ENCODE peak calls at places on chromosomes 12 and 14, in nine cellular contexts. G is GM04504; V is AML-193; R is stimulated activated CD4-positive, alpha-beta T cell treated with anti-CD3 and anti-CD28 coated beads, TNF-alpha, amount 100 ng/mL, for 24 hours; S is H4; D is HS-27A; K is stimulated activated CD8-positive, alpha-beta memory T cell treated with anti-CD3 and anti-CD28 coated beads, Interleukin-7, amount 100 ng/mL, for 1 hour; P is activated gamma-delta T cell treated with Interleukin-2 at 50 U/mL for 16 hours; B is pulmonary artery endothelial cell. L is an unnamed sample.

GRCh38 chr14:23406244-23406643 is 1.8 kb downstream of the MYH6 start:
- DNase-seq in G (no peak), V (no peak), R (no peak), S (no peak), D (no peak), K (no peak), P (no peak), B (no peak), L (peak; percentile 41)

GRCh38 chr14:103811189-103811588 is 36.2 kb downstream of the PPP1R13B start:
- DNase-seq in G (no peak), V (no peak), R (no peak), S (no peak), D (no peak), K (no peak), P (no peak), B (no peak), L (no peak)

GRCh38 chr14:35355981-35356839 is 48.3 kb downstream of the NFKBIA start:
- DNase-seq in G (no peak), V (no peak), R (peak; percentile 35), S (peak; percentile 2), D (peak; percentile 50), K (no peak), P (no peak), B (no peak), L (no peak)

GRCh38 chr12:56261503-56262230 is 3.5 kb upstream of the ANKRD52 start:
- DNase-seq in G (peak; percentile 75), V (no peak), R (no peak), S (no peak), D (peak; percentile 85), K (no peak), P (no peak), B (no peak), L (peak; percentile 57)

GRCh38 chr12:116939734-116940133 is 29.0 kb downstream of the FBXW8 start:
- DNase-seq in G (no peak), V (no peak), R (no peak), S (no peak), D (no peak), K (no peak), P (no peak), B (no peak), L (no peak)

GRCh38 chr12:44829045-44829444 is 47.1 kb downstream of the NELL2 start:
- DNase-seq in G (no peak), V (no peak), R (no peak), S (no peak), D (no peak), K (no peak), P (no peak), B (no peak), L (no peak)

GRCh38 chr12:59005195-59005961 is 85.1 kb upstream of the LRIG3 start:
- DNase-seq in G (peak; percentile 43), V (no peak), R (no peak), S (no peak), D (no peak), K (no peak), P (no peak), B (no peak), L (no peak)

GRCh38 chr12:122265931-122266771 is at the start of gene VPS33A:
- DNase-seq in G (peak; percentile 96), V (peak; percentile 78), R (peak; percentile 92), S (peak; percentile 97), D (peak; percentile 92), K (peak; percentile 83), P (peak; percentile 90), B (peak; percentile 93), L (peak; percentile 97)

GRCh38 chr14:22489957-22490950 is 98.8 kb downstream of the DAD1 start:
- DNase-seq in G (no peak), V (no peak), R (no peak), S (no peak), D (no peak), K (no peak), P (no peak), B (no peak), L (peak; percentile 65)

GRCh38 chr14:104700224-104700623 is 10.8 kb downstream of the INF2 start:
- DNase-seq in G (no peak), V (no peak), R (no peak), S (no peak), D (no peak), K (no peak), P (no peak), B (no peak), L (no peak)

GRCh38 chr12:116924558-116925453 is 14.1 kb downstream of the FBXW8 start:
- DNase-seq in G (no peak), V (peak; percentile 64), R (peak; percentile 35), S (peak; percentile 81), D (peak; percentile 68), K (no peak), P (peak; percentile 49), B (peak; percentile 29), L (peak; percentile 10)

GRCh38 chr12:34396861-34397590 is 374.7 kb downstream of the ALG10 start:
- DNase-seq in G (no peak), V (no peak), R (no peak), S (no peak), D (no peak), K (no peak), P (peak; percentile 1), B (no peak), L (no peak)

GRCh38 chr12:65415826-65416225 is 137.3 kb downstream of the MSRB3 start:
- DNase-seq in G (no peak), V (no peak), R (no peak), S (no peak), D (no peak), K (no peak), P (no peak), B (no peak), L (no peak)

GRCh38 chr14:59583755-59584154 is 7.1 kb upstream of the CCDC175 start:
- DNase-seq in G (no peak), V (no peak), R (no peak), S (peak; percentile 43), D (no peak), K (no peak), P (no peak), B (no peak), L (no peak)

GRCh38 chr12:26102954-26103353 is 21.9 kb downstream of the BHLHE41 start:
- DNase-seq in G (no peak), V (no peak), R (no peak), S (no peak), D (no peak), K (no peak), P (no peak), B (no peak), L (no peak)

GRCh38 chr12:18696971-18697602 is 40.7 kb downstream of the PLCZ1 start:
- DNase-seq in G (no peak), V (no peak), R (no peak), S (no peak), D (peak; percentile 52), K (no peak), P (no peak), B (no peak), L (peak; percentile 14)

GRCh38 chr12:8692573-8692972 is 5.2 kb upstream of the RIMKLB start:
- DNase-seq in G (no peak), V (no peak), R (no peak), S (peak; percentile 66), D (no peak), K (no peak), P (no peak), B (peak; percentile 77), L (peak; percentile 74)

GRCh38 chr12:124392991-124393790 is 98.3 kb downstream of the RFLNA start:
- DNase-seq in G (peak; percentile 79), V (no peak), R (no peak), S (peak; percentile 74), D (no peak), K (no peak), P (no peak), B (no peak), L (peak; percentile 90)

GRCh38 chr14:89137514-89138163 is 279.4 kb downstream of the FOXN3 start:
- DNase-seq in G (peak; percentile 92), V (peak; percentile 71), R (no peak), S (peak; percentile 92), D (peak; percentile 96), K (no peak), P (no peak), B (peak; percentile 37), L (peak; percentile 66)

GRCh38 chr12:118501489-118501888 is 125.1 kb downstream of the SUDS3 start:
- DNase-seq in G (no peak), V (no peak), R (no peak), S (no peak), D (no peak), K (no peak), P (no peak), B (no peak), L (no peak)

GRCh38 chr12:51994959-51995358 is 11.8 kb upstream of the TAMALIN start:
- DNase-seq in G (no peak), V (no peak), R (no peak), S (no peak), D (no peak), K (no peak), P (no peak), B (no peak), L (no peak)

GRCh38 chr14:36948157-36948859 is 224.1 kb downstream of the SLC25A21 start:
- DNase-seq in G (no peak), V (no peak), R (no peak), S (no peak), D (no peak), K (no peak), P (no peak), B (no peak), L (no peak)

GRCh38 chr14:102824832-102825231 is 47.6 kb downstream of the TRAF3 start:
- DNase-seq in G (no peak), V (no peak), R (no peak), S (peak; percentile 19), D (no peak), K (no peak), P (no peak), B (no peak), L (no peak)

GRCh38 chr12:12983420-12984035 is 16.5 kb downstream of the HEBP1 start:
- DNase-seq in G (no peak), V (peak; percentile 21), R (no peak), S (peak; percentile 62), D (peak; percentile 46), K (no peak), P (no peak), B (no peak), L (peak; percentile 14)

GRCh38 chr14:99192823-99193222 is 79.2 kb downstream of the BCL11B start:
- DNase-seq in G (no peak), V (no peak), R (no peak), S (no peak), D (no peak), K (no peak), P (no peak), B (no peak), L (no peak)

GRCh38 chr12:53966385-53967133 is 6.4 kb upstream of the HOXC11 start:
- DNase-seq in G (no peak), V (no peak), R (no peak), S (no peak), D (no peak), K (no peak), P (no peak), B (no peak), L (no peak)

GRCh38 chr12:125280482-125281377 is 215.5 kb downstream of the AACS start:
- DNase-seq in G (no peak), V (no peak), R (no peak), S (no peak), D (no peak), K (no peak), P (no peak), B (no peak), L (no peak)

GRCh38 chr12:98419101-98419794 is 96.1 kb upstream of the TMPO start:
- DNase-seq in G (no peak), V (no peak), R (no peak), S (no peak), D (no peak), K (no peak), P (no peak), B (no peak), L (no peak)

GRCh38 chr12:106348411-106348810 is 9.1 kb upstream of the POLR3B start:
- DNase-seq in G (no peak), V (no peak), R (no peak), S (no peak), D (no peak), K (no peak), P (no peak), B (no peak), L (no peak)

GRCh38 chr12:34402228-34402898 is 380.1 kb downstream of the ALG10 start:
- DNase-seq in G (no peak), V (no peak), R (no peak), S (peak; percentile 1), D (no peak), K (no peak), P (peak; percentile 1), B (no peak), L (no peak)

GRCh38 chr14:104439625-104440024 is 139.9 kb upstream of the C14orf180 start:
- DNase-seq in G (no peak), V (no peak), R (no peak), S (no peak), D (no peak), K (no peak), P (no peak), B (no peak), L (no peak)

L was measured in SJCRH30.